ENCODE peak calls at places on chromosomes 1 and 21, in eight cellular contexts. R is fibroblast of lung; T is cardiac septum; A is activated CD4-positive, alpha-beta T cell treated with anti-CD3 and anti-CD28 coated beads, Interleukin-2, amount 50 U/mL, for 1 hour; N is stimulated activated CD4-positive, alpha-beta T cell treated with anti-CD3 and anti-CD28 coated beads, Interleukin-15, amount 100 ng/mL, for 1 hour; L is NCI-H2107; X is tibial nerve; V is G401. O is an unnamed sample.

GRCh38 chr1:206511362-206512064 is 4.2 kb downstream of the RASSF5 start:
- DNase-seq in R (no peak), T (no peak), A (no peak), N (no peak), L (no peak), X (no peak), V (no peak), O (no peak)

GRCh38 chr1:188027613-188028012 is 1198.9 kb downstream of the PLA2G4A start:
- DNase-seq in R (peak), T (no peak), A (no peak), N (no peak), L (no peak), X (no peak), V (no peak), O (no peak)

GRCh38 chr1:33130297-33130696 is 49.3 kb downstream of the AZIN2 start:
- DNase-seq in R (peak), T (no peak), A (no peak), N (no peak), L (no peak), X (no peak), V (no peak), O (no peak)

GRCh38 chr1:176897350-176898236 is 266.9 kb downstream of the ASTN1 start:
- DNase-seq in R (peak), T (no peak), A (peak), N (no peak), L (peak), X (peak), V (peak), O (peak)

GRCh38 chr21:15667010-15667409 is 62.8 kb upstream of the USP25 start:
- DNase-seq in R (peak), T (no peak), A (no peak), N (no peak), L (no peak), X (no peak), V (no peak), O (no peak)

GRCh38 chr1:213244664-213245091 is 193.6 kb downstream of the RPS6KC1 start:
- DNase-seq in R (peak), T (no peak), A (no peak), N (no peak), L (peak), X (no peak), V (peak), O (no peak)

GRCh38 chr1:73593804-73594203 is 604.2 kb downstream of the LRRIQ3 start:
- DNase-seq in R (peak), T (no peak), A (no peak), N (no peak), L (no peak), X (no peak), V (no peak), O (no peak)

GRCh38 chr1:171610385-171610784 is 11.7 kb upstream of the MYOCOS start:
- DNase-seq in R (peak), T (no peak), A (no peak), N (no peak), L (no peak), X (no peak), V (no peak), O (no peak)

GRCh38 chr1:232508161-232508661 is 121.7 kb downstream of the SIPA1L2 start:
- DNase-seq in R (peak), T (no peak), A (no peak), N (no peak), L (no peak), X (no peak), V (no peak), O (no peak)

GRCh38 chr1:12539320-12539704 is 78.7 kb downstream of the DHRS3 start:
- DNase-seq in R (no peak), T (peak), A (no peak), N (no peak), L (no peak), X (no peak), V (no peak), O (no peak)

GRCh38 chr1:30335997-30336390 is 387.4 kb downstream of the MATN1 start:
- DNase-seq in R (no peak), T (no peak), A (no peak), N (no peak), L (no peak), X (no peak), V (no peak), O (peak)

GRCh38 chr1:192905049-192905448 is 96.2 kb downstream of the RGS2 start:
- DNase-seq in R (peak), T (no peak), A (no peak), N (no peak), L (no peak), X (no peak), V (no peak), O (no peak)

GRCh38 chr21:23664193-23664694 is 1943.0 kb downstream of the MRPL39 start:
- DNase-seq in R (no peak), T (no peak), A (no peak), N (no peak), L (no peak), X (no peak), V (no peak), O (no peak)

GRCh38 chr1:199155166-199156033 is 516.6 kb downstream of the PTPRC start:
- DNase-seq in R (no peak), T (no peak), A (no peak), N (no peak), L (no peak), X (no peak), V (no peak), O (no peak)

GRCh38 chr21:45308211-45309068 is 20.7 kb upstream of the POFUT2 start:
- DNase-seq in R (peak), T (peak), A (no peak), N (no peak), L (no peak), X (no peak), V (no peak), O (no peak)

O was measured in ecto neural progenitor cell.